ENCODE peak calls at places on chromosomes 13 and 19, in six cellular contexts. P, H, R, O, X and A are unnamed samples.

GRCh38 chr19:35766571-35767104 is 8.7 kb downstream of the PROSER3 start:
- DNase-seq in P (no peak), H (no peak), R (no peak), O (no peak), X (no peak), A (no peak)

GRCh38 chr13:37014609-37015008 is 14.0 kb downstream of the EXOSC8 start:
- DNase-seq in P (no peak), H (no peak), R (peak), O (no peak), X (no peak), A (no peak)

GRCh38 chr19:33241530-33242101 is 16.0 kb upstream of the SLC7A10 start:
- DNase-seq in P (no peak), H (peak), R (no peak), O (no peak), X (peak), A (peak)

GRCh38 chr13:94169783-94170513 is 309.5 kb downstream of the DCT start:
- DNase-seq in P (no peak), H (no peak), R (no peak), O (no peak), X (no peak), A (peak)

GRCh38 chr13:112619730-112620639 is 32.0 kb upstream of the TUBGCP3 start:
- DNase-seq in P (no peak), H (peak), R (no peak), O (no peak), X (peak), A (peak)

GRCh38 chr19:4375164-4375619 is 25.2 kb downstream of the SH3GL1 start:
- DNase-seq in P (no peak), H (peak), R (no peak), O (no peak), X (no peak), A (peak)

GRCh38 chr19:21823224-21823623 is 12.8 kb downstream of the ZNF43 start:
- DNase-seq in P (no peak), H (no peak), R (no peak), O (no peak), X (no peak), A (no peak)

GRCh38 chr13:95247857-95248256 is 53.4 kb downstream of the ABCC4 start:
- DNase-seq in P (no peak), H (no peak), R (no peak), O (no peak), X (no peak), A (no peak)

GRCh38 chr19:38173324-38174041 is 50.5 kb downstream of the DPF1 start:
- DNase-seq in P (no peak), H (no peak), R (peak), O (no peak), X (peak), A (no peak)

GRCh38 chr19:4375620-4376228 is 24.6 kb downstream of the SH3GL1 start:
- DNase-seq in P (no peak), H (peak), R (peak), O (no peak), X (no peak), A (peak)

GRCh38 chr19:3478409-3479176 is 1.7 kb downstream of the SMIM24 start:
- DNase-seq in P (no peak), H (no peak), R (no peak), O (no peak), X (no peak), A (no peak)

GRCh38 chr13:41492432-41493267 is 35.3 kb downstream of the RGCC start:
- DNase-seq in P (no peak), H (no peak), R (no peak), O (peak), X (no peak), A (no peak)

GRCh38 chr13:68784275-68784674 is 1323.4 kb upstream of the ATXN8OS start:
- DNase-seq in P (no peak), H (no peak), R (no peak), O (no peak), X (no peak), A (no peak)

GRCh38 chr19:4722671-4723464 is 774 bp downstream of the DPP9 start:
- DNase-seq in P (no peak), H (peak), R (peak), O (no peak), X (no peak), A (no peak)

GRCh38 chr13:113586661-113587479 is 2.3 kb downstream of the TFDP1 start:
- DNase-seq in P (no peak), H (no peak), R (no peak), O (no peak), X (peak), A (no peak)

GRCh38 chr13:46598140-46598819 is 45.3 kb downstream of the LRCH1 start:
- DNase-seq in P (no peak), H (no peak), R (no peak), O (no peak), X (no peak), A (no peak)

GRCh38 chr13:20711301-20712044 is 8.0 kb downstream of the IL17D start:
- DNase-seq in P (no peak), H (peak), R (no peak), O (no peak), X (no peak), A (peak)

GRCh38 chr13:83853771-83854170 is 28.5 kb downstream of the SLITRK1 start:
- DNase-seq in P (no peak), H (no peak), R (no peak), O (no peak), X (no peak), A (no peak)

GRCh38 chr19:18674616-18675015 is 8.9 kb upstream of the CRTC1 start:
- DNase-seq in P (no peak), H (no peak), R (peak), O (no peak), X (no peak), A (no peak)

GRCh38 chr13:81488021-81488420 is 1147.1 kb upstream of the SPRY2 start:
- DNase-seq in P (no peak), H (no peak), R (no peak), O (no peak), X (no peak), A (no peak)

GRCh38 chr13:51576754-51577153 is 7.5 kb upstream of the WDFY2 start:
- DNase-seq in P (no peak), H (no peak), R (no peak), O (no peak), X (no peak), A (no peak)

GRCh38 chr19:3683405-3683865 is 16.8 kb downstream of the PIP5K1C start:
- DNase-seq in P (peak), H (peak), R (no peak), O (no peak), X (no peak), A (peak)

GRCh38 chr19:51627491-51628138 is 2.6 kb downstream of the SIGLEC5 start:
- DNase-seq in P (no peak), H (no peak), R (no peak), O (no peak), X (no peak), A (no peak)

GRCh38 chr19:17737690-17738153 is 13.6 kb upstream of the FCHO1 start:
- DNase-seq in P (no peak), H (no peak), R (peak), O (no peak), X (no peak), A (no peak)

GRCh38 chr13:64936879-64937278 is 2293.3 kb downstream of the PCDH9 start:
- DNase-seq in P (no peak), H (no peak), R (no peak), O (no peak), X (no peak), A (no peak)

GRCh38 chr13:81058211-81058915 is 717.4 kb upstream of the SPRY2 start:
- DNase-seq in P (no peak), H (no peak), R (no peak), O (no peak), X (no peak), A (no peak)

GRCh38 chr13:52969373-52969772 is 59.2 kb upstream of the OLFM4 start:
- DNase-seq in P (no peak), H (no peak), R (no peak), O (no peak), X (no peak), A (no peak)

GRCh38 chr19:55256562-55257460 is 2.0 kb downstream of the PPP6R1 start:
- DNase-seq in P (no peak), H (no peak), R (no peak), O (no peak), X (peak), A (no peak)

GRCh38 chr19:36771275-36772231 is 1.1 kb downstream of the ZNF850 start:
- DNase-seq in P (peak), H (peak), R (peak), O (no peak), X (peak), A (peak)

GRCh38 chr13:47291116-47291656 is 394.3 kb upstream of the HTR2A start:
- DNase-seq in P (no peak), H (no peak), R (no peak), O (no peak), X (no peak), A (no peak)